ENCODE peak calls at places on chromosome 1, in six cellular contexts. One of them, this sample, is unnamed.

GRCh38 chr1:181089017-181089776 is 697 bp downstream of the IER5 start:
- DNase-seq in HCT116: no peak
- DNase-seq in H1: no peak
- DNase-seq in SK-N-SH: peak; percentile 73
- DNase-seq in K562: peak; percentile 50
- DNase-seq in GM12878: no peak
- DNase-seq in this sample: no peak

GRCh38 chr1:91015794-91016550 is 5.9 kb downstream of the ZNF644 start:
- DNase-seq in HCT116: no peak
- DNase-seq in H1: no peak
- DNase-seq in SK-N-SH: no peak
- DNase-seq in K562: no peak
- DNase-seq in GM12878: no peak
- DNase-seq in this sample: peak; percentile 81

GRCh38 chr1:47436979-47437517 is 796 bp upstream of the FOXD2 start:
- DNase-seq in HCT116: no peak
- DNase-seq in H1: no peak
- DNase-seq in SK-N-SH: peak; percentile 51
- DNase-seq in K562: peak; percentile 55
- DNase-seq in GM12878: no peak
- DNase-seq in this sample: peak; percentile 20

GRCh38 chr1:18927654-18928272 is 25.4 kb upstream of the ALDH4A1 start:
- DNase-seq in HCT116: no peak
- DNase-seq in H1: no peak
- DNase-seq in SK-N-SH: no peak
- DNase-seq in K562: no peak
- DNase-seq in GM12878: no peak
- DNase-seq in this sample: no peak

GRCh38 chr1:1433804-1434130 is 1.7 kb upstream of the VWA1 start:
- DNase-seq in HCT116: peak; percentile 56
- DNase-seq in H1: no peak
- DNase-seq in SK-N-SH: peak; percentile 31
- DNase-seq in K562: peak; percentile 66
- DNase-seq in GM12878: no peak
- DNase-seq in this sample: no peak

GRCh38 chr1:204885790-204886189 is 15.1 kb downstream of the NFASC start:
- DNase-seq in HCT116: no peak
- DNase-seq in H1: no peak
- DNase-seq in SK-N-SH: no peak
- DNase-seq in K562: no peak
- DNase-seq in GM12878: no peak
- DNase-seq in this sample: no peak

GRCh38 chr1:15038232-15039016 is 115.1 kb upstream of the TMEM51 start:
- DNase-seq in HCT116: peak; percentile 77
- DNase-seq in H1: no peak
- DNase-seq in SK-N-SH: peak; percentile 55
- DNase-seq in K562: peak; percentile 67
- DNase-seq in GM12878: no peak
- DNase-seq in this sample: no peak

GRCh38 chr1:156910309-156910782 is 10.1 kb upstream of the LRRC71 start:
- DNase-seq in HCT116: no peak
- DNase-seq in H1: peak; percentile 93
- DNase-seq in SK-N-SH: peak; percentile 88
- DNase-seq in K562: peak; percentile 79
- DNase-seq in GM12878: no peak
- DNase-seq in this sample: no peak

GRCh38 chr1:62407398-62408009 is 29.3 kb upstream of the USP1 start:
- DNase-seq in HCT116: peak; percentile 33
- DNase-seq in H1: no peak
- DNase-seq in SK-N-SH: peak; percentile 65
- DNase-seq in K562: peak; percentile 69
- DNase-seq in GM12878: no peak
- DNase-seq in this sample: peak; percentile 6

GRCh38 chr1:224525411-224526040 is 90.6 kb upstream of the CNIH3 start:
- DNase-seq in HCT116: no peak
- DNase-seq in H1: no peak
- DNase-seq in SK-N-SH: no peak
- DNase-seq in K562: no peak
- DNase-seq in GM12878: no peak
- DNase-seq in this sample: no peak

GRCh38 chr1:53519412-53519811 is 60.2 kb downstream of the DMRTB1 start:
- DNase-seq in HCT116: no peak
- DNase-seq in H1: no peak
- DNase-seq in SK-N-SH: no peak
- DNase-seq in K562: no peak
- DNase-seq in GM12878: no peak
- DNase-seq in this sample: no peak

GRCh38 chr1:212368073-212368484 is 46.6 kb downstream of the PACC1 start:
- DNase-seq in HCT116: peak; percentile 66
- DNase-seq in H1: peak; percentile 58
- DNase-seq in SK-N-SH: peak; percentile 60
- DNase-seq in K562: peak; percentile 83
- DNase-seq in GM12878: peak; percentile 36
- DNase-seq in this sample: peak; percentile 85

GRCh38 chr1:57423135-57424131 is at the start of gene DAB1:
- DNase-seq in HCT116: no peak
- DNase-seq in H1: peak; percentile 70
- DNase-seq in SK-N-SH: peak; percentile 83
- DNase-seq in K562: no peak
- DNase-seq in GM12878: no peak
- DNase-seq in this sample: no peak

GRCh38 chr1:7335224-7335879 is 435.7 kb upstream of the VAMP3 start:
- DNase-seq in HCT116: no peak
- DNase-seq in H1: no peak
- DNase-seq in SK-N-SH: peak; percentile 47
- DNase-seq in K562: no peak
- DNase-seq in GM12878: no peak
- DNase-seq in this sample: peak; percentile 43

GRCh38 chr1:226846801-226847200 is 23.6 kb upstream of the PSEN2 start:
- DNase-seq in HCT116: no peak
- DNase-seq in H1: no peak
- DNase-seq in SK-N-SH: no peak
- DNase-seq in K562: no peak
- DNase-seq in GM12878: no peak
- DNase-seq in this sample: no peak

GRCh38 chr1:232644209-232644608 is 14.3 kb upstream of the SIPA1L2 start:
- DNase-seq in HCT116: no peak
- DNase-seq in H1: no peak
- DNase-seq in SK-N-SH: no peak
- DNase-seq in K562: no peak
- DNase-seq in GM12878: no peak
- DNase-seq in this sample: no peak

GRCh38 chr1:81841795-81842194 is 41.1 kb downstream of the ADGRL2 start:
- DNase-seq in HCT116: no peak
- DNase-seq in H1: no peak
- DNase-seq in SK-N-SH: no peak
- DNase-seq in K562: no peak
- DNase-seq in GM12878: no peak
- DNase-seq in this sample: no peak

GRCh38 chr1:46535063-46535462 is 16.4 kb downstream of the KNCN start:
- DNase-seq in HCT116: peak; percentile 48
- DNase-seq in H1: no peak
- DNase-seq in SK-N-SH: peak; percentile 63
- DNase-seq in K562: peak; percentile 78
- DNase-seq in GM12878: no peak
- DNase-seq in this sample: peak; percentile 66

GRCh38 chr1:151825204-151825603 is 6.4 kb downstream of the RORC start:
- DNase-seq in HCT116: no peak
- DNase-seq in H1: no peak
- DNase-seq in SK-N-SH: no peak
- DNase-seq in K562: no peak
- DNase-seq in GM12878: no peak
- DNase-seq in this sample: no peak

GRCh38 chr1:119475866-119476439 is 31.1 kb upstream of the HSD3B1 start:
- DNase-seq in HCT116: peak; percentile 33
- DNase-seq in H1: peak; percentile 85
- DNase-seq in SK-N-SH: peak; percentile 29
- DNase-seq in K562: peak; percentile 64
- DNase-seq in GM12878: no peak
- DNase-seq in this sample: peak; percentile 77

GRCh38 chr1:40049745-40050144 is 9.2 kb downstream of the CAP1 start:
- DNase-seq in HCT116: no peak
- DNase-seq in H1: no peak
- DNase-seq in SK-N-SH: no peak
- DNase-seq in K562: no peak
- DNase-seq in GM12878: no peak
- DNase-seq in this sample: no peak

GRCh38 chr1:45877264-45877663 is 73.9 kb downstream of the MAST2 start:
- DNase-seq in HCT116: no peak
- DNase-seq in H1: no peak
- DNase-seq in SK-N-SH: no peak
- DNase-seq in K562: no peak
- DNase-seq in GM12878: no peak
- DNase-seq in this sample: no peak

GRCh38 chr1:234433563-234434285 is 45.3 kb downstream of the TARBP1 start:
- DNase-seq in HCT116: no peak
- DNase-seq in H1: no peak
- DNase-seq in SK-N-SH: no peak
- DNase-seq in K562: peak; percentile 75
- DNase-seq in GM12878: peak; percentile 26
- DNase-seq in this sample: no peak

GRCh38 chr1:93980320-93980744 is 71.1 kb upstream of the GCLM start:
- DNase-seq in HCT116: no peak
- DNase-seq in H1: peak; percentile 58
- DNase-seq in SK-N-SH: peak; percentile 30
- DNase-seq in K562: peak; percentile 31
- DNase-seq in GM12878: no peak
- DNase-seq in this sample: no peak

DNA sequence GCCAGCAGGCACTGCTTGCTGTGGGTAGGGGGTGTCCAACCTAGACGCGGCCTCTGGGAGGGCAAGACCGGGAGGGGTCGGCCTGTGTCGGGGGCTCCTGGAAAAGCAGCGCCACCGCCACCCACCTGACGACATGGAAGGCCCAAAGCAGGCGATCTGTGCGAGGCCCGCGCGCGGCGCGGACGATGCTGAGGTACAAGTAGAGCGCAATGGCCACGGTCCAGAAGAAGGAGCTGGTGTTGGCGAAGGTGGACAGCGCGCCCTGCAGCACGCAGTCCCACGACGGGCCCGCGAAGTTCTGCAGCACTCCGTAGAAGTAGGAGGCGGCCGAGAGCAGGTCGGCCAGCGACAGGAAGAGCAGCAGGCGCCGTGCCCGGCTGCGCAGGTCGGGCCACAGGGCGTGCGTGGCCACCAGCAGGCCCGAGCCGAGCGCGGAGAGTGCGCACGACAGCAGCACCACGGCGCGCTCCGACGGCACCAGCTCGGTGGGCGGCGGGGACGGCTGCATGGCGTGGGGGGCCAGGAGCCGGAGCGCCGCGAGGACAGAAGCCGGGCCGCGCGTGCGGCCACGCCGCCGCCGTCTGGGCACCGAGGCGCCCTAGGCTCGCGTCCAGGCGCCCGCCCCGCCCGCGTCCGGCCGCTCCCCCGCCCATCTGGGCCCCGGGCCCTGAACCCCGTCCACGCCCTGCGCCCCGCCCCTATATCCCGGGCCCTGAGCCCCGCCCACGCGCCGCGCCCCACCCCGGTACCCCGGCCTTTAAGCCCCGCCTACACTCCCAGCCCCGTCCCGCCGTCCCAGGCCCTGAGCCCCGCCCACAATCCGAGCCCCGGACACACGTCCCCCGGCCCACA is at the start of gene GPR157:
- DNase-seq in HCT116: peak; percentile 70
- DNase-seq in H1: peak; percentile 89
- DNase-seq in SK-N-SH: peak; percentile 100
- DNase-seq in K562: peak; percentile 85
- DNase-seq in GM12878: no peak
- DNase-seq in this sample: peak; percentile 87
- TF ChIP-seq JUND in HCT116: no peak
- TF ChIP-seq JUND in H1: no peak
- TF ChIP-seq JUND in SK-N-SH: no peak
- TF ChIP-seq JUND in K562: no peak
- TF ChIP-seq JUND in GM12878: no peak
- TF ChIP-seq JUND in this sample: no peak

GRCh38 chr1:92909321-92909720 is 51.9 kb downstream of the DIPK1A start:
- DNase-seq in HCT116: peak; percentile 49
- DNase-seq in H1: no peak
- DNase-seq in SK-N-SH: no peak
- DNase-seq in K562: no peak
- DNase-seq in GM12878: no peak
- DNase-seq in this sample: no peak
- TF ChIP-seq JUND in HCT116: peak; percentile 44
- TF ChIP-seq JUND in H1: no peak
- TF ChIP-seq JUND in SK-N-SH: peak; percentile 89
- TF ChIP-seq JUND in K562: no peak
- TF ChIP-seq JUND in GM12878: no peak
- TF ChIP-seq JUND in this sample: no peak

DNA sequence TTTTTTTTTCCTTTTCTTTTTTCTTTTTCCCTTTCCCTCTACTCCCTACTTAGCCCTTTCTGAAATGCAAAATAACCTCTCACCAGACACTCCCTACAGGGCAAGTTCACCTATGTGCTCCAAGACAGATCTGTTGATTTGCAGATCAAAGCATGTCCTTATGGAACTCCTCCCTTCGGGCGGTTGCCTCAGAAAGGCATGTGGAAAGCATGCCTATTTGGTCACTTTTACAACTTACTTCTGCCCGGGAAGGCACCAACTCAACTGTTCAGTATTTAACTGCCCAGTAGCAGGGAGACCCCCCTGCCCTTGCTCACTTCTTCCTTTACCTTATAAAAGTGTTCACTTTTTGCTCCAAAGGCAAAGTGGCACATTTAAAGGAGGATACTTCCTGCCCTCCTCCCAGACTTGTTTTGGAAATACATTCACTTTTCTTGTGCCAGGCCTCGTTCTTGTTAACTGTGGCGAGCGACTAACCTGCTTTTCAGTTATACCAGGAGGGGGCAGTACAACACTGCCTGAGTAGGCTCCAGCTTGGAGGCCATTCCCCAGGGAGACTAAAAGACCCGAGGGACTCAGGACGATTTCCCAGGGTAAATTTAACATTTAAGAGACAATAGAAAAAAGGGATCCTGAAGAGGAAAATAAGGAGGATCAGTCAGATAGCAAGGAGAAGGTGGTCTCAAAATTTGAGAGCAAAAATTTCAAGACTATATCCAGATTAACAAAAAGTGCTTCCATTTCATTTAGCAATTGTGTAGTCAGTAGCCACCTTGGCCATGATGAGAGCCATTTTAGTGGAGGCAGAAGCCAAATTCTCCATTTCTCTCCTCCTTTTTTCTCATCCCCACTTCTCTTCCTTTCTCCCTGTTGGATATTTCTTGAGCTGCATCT is 12.3 kb upstream of the SLAMF7 start:
- DNase-seq in HCT116: peak; percentile 75
- DNase-seq in H1: peak; percentile 62
- DNase-seq in SK-N-SH: peak; percentile 40
- DNase-seq in K562: peak; percentile 86
- DNase-seq in GM12878: no peak
- DNase-seq in this sample: peak; percentile 51
- TF ChIP-seq JUND in HCT116: no peak
- TF ChIP-seq JUND in H1: no peak
- TF ChIP-seq JUND in SK-N-SH: no peak
- TF ChIP-seq JUND in K562: no peak
- TF ChIP-seq JUND in GM12878: no peak
- TF ChIP-seq JUND in this sample: no peak

DNA sequence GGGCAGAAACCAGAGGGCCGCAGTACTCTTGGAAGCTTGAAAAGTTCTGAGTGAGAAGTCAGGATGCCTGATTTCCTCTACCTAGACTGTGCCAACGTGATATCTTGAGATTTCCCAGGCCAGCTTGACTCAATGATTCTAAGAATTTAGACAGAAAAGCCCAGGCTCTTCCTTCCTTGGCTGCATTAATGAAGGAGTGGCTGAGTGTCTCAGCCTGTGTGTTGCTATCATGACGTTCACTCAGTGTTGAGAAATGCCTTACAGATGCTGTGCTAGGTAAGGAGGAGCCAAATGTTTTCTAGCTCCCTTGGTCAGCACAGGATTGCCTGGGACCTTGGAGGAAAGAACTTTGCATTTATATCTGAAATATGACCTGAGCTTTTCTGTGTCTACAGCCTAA is 454.1 kb upstream of the USP24 start:
- DNase-seq in HCT116: no peak
- DNase-seq in H1: no peak
- DNase-seq in SK-N-SH: no peak
- DNase-seq in K562: no peak
- DNase-seq in GM12878: no peak
- DNase-seq in this sample: no peak
- TF ChIP-seq JUND in HCT116: no peak
- TF ChIP-seq JUND in H1: no peak
- TF ChIP-seq JUND in SK-N-SH: no peak
- TF ChIP-seq JUND in K562: no peak
- TF ChIP-seq JUND in GM12878: no peak
- TF ChIP-seq JUND in this sample: no peak

This sample was measured in T47D.